ENCODE peak calls at places on chromosomes 3 and 15, in four cellular contexts. S is HepG2, G is K562, T is GM12878. P is an unnamed sample.

GRCh38 chr3:52005571-52005986 is 9.9 kb upstream of the RPL29 start:
- DNase-seq in T (no peak), S (no peak), G (peak; percentile 44), P (peak; percentile 65)

GRCh38 chr15:72033711-72034110 is 84.2 kb downstream of the MYO9A start:
- DNase-seq in S (no peak), G (no peak), T (no peak), P (no peak)

GRCh38 chr3:190010486-190010885 is 110.2 kb downstream of the P3H2 start:
- DNase-seq in S (no peak), G (no peak), T (no peak), P (no peak)

GRCh38 chr3:114436182-114436581 is 142.4 kb downstream of the TIGIT start:
- DNase-seq in T (no peak), G (no peak), S (no peak), P (no peak)

GRCh38 chr3:187181454-187182170 is 15.7 kb upstream of the RTP1 start:
- DNase-seq in S (no peak), G (no peak), T (no peak), P (no peak)

GRCh38 chr3:48826451-48826850 is 21.2 kb downstream of the PRKAR2A start:
- DNase-seq in T (no peak), S (no peak), G (no peak), P (no peak)

GRCh38 chr15:93250212-93250611 is 161.2 kb upstream of the RGMA start:
- DNase-seq in G (no peak), S (no peak), T (no peak), P (no peak)

GRCh38 chr3:73622135-73622534 is 2.6 kb downstream of the PDZRN3 start:
- DNase-seq in T (no peak), S (peak; percentile 3), G (no peak), P (peak; percentile 27)

GRCh38 chr15:74207652-74208440 is 5.3 kb upstream of the STRA6 start:
- DNase-seq in G (no peak), S (no peak), T (no peak), P (no peak)

GRCh38 chr3:195226900-195227447 is 44.0 kb downstream of the XXYLT1 start:
- DNase-seq in G (no peak), T (no peak), S (peak; percentile 22), P (no peak)

GRCh38 chr15:53811530-53811929 is 52.1 kb upstream of the WDR72 start:
- DNase-seq in S (peak; percentile 42), T (no peak), G (no peak), P (no peak)

GRCh38 chr15:85414495-85414894 is 34.1 kb downstream of the AKAP13 start:
- DNase-seq in S (no peak), T (no peak), G (no peak), P (no peak)

GRCh38 chr15:42371125-42371524 is 11.8 kb downstream of the CAPN3 start:
- DNase-seq in T (no peak), S (peak; percentile 42), G (peak; percentile 54), P (no peak)

GRCh38 chr3:14452676-14453367 is 50.4 kb downstream of the SLC6A6 start:
- DNase-seq in S (no peak), T (no peak), G (no peak), P (no peak)

GRCh38 chr15:45363334-45363733 is 15.0 kb downstream of the GATM start:
- DNase-seq in G (no peak), S (no peak), T (no peak), P (no peak)

GRCh38 chr3:4855676-4856075 is 123.6 kb upstream of the BHLHE40 start:
- DNase-seq in T (no peak), S (no peak), G (no peak), P (no peak)

GRCh38 chr15:37099321-37100108 is 834 bp downstream of the MEIS2 start:
- DNase-seq in T (no peak), G (peak; percentile 14), S (peak; percentile 66), P (no peak)

GRCh38 chr3:33936171-33936920 is 137.9 kb downstream of the PDCD6IP start:
- DNase-seq in T (no peak), S (no peak), G (peak; percentile 85), P (no peak)

GRCh38 chr3:132549890-132550578 is 47.0 kb upstream of the ACKR4 start:
- DNase-seq in T (peak; percentile 9), S (no peak), G (no peak), P (no peak)

GRCh38 chr3:139340784-139341183 is 3.0 kb upstream of the MRPS22 start:
- DNase-seq in G (peak; percentile 71), T (no peak), S (no peak), P (no peak)

GRCh38 chr3:188901126-188901525 is 270.6 kb upstream of the TPRG1 start:
- DNase-seq in G (no peak), S (no peak), T (no peak), P (no peak)

GRCh38 chr3:148319960-148320359 is 377.7 kb upstream of the AGTR1 start:
- DNase-seq in T (no peak), S (no peak), G (no peak), P (no peak)

GRCh38 chr3:68090571-68090970 is 436.2 kb upstream of the SUCLG2 start:
- DNase-seq in S (no peak), G (no peak), T (no peak), P (no peak)

GRCh38 chr3:29649815-29650547 is 369.1 kb downstream of the RBMS3 start:
- DNase-seq in T (peak; percentile 44), S (no peak), G (no peak), P (no peak)

GRCh38 chr3:54079314-54079713 is 43.0 kb upstream of the CACNA2D3 start:
- DNase-seq in T (no peak), S (no peak), G (no peak), P (no peak)

GRCh38 chr3:123105201-123106189 is 38.7 kb downstream of the PDIA5 start:
- DNase-seq in T (peak; percentile 33), G (no peak), S (no peak), P (no peak)

GRCh38 chr15:67700023-67700422 is 125.3 kb upstream of the SKOR1 start:
- DNase-seq in T (no peak), S (no peak), G (no peak), P (no peak)

GRCh38 chr3:177694316-177694715 is 497.0 kb upstream of the TBL1XR1 start:
- DNase-seq in G (no peak), T (no peak), S (no peak), P (no peak)

GRCh38 chr15:60395276-60396011 is 2.3 kb downstream of the ANXA2 start:
- DNase-seq in S (no peak), G (no peak), T (no peak), P (no peak)

GRCh38 chr15:60396964-60397771 is 618 bp downstream of the ANXA2 start:
- DNase-seq in S (no peak), G (peak; percentile 83), T (peak; percentile 53), P (peak; percentile 64)

GRCh38 chr15:60397772-60398445 is at the start of gene ANXA2:
- DNase-seq in G (peak; percentile 95), T (no peak), S (no peak), P (peak; percentile 69)

GRCh38 chr15:60396560-60396963 is 1.2 kb downstream of the ANXA2 start:
- DNase-seq in S (no peak), T (no peak), G (no peak), P (no peak)

GRCh38 chr15:60396100-60396499 is 1.7 kb downstream of the ANXA2 start:
- DNase-seq in T (no peak), G (no peak), S (no peak), P (peak; percentile 44)
- TF ChIP-seq CBFB in T (no peak), G (no peak), S (no peak), P (no peak)

DNA sequence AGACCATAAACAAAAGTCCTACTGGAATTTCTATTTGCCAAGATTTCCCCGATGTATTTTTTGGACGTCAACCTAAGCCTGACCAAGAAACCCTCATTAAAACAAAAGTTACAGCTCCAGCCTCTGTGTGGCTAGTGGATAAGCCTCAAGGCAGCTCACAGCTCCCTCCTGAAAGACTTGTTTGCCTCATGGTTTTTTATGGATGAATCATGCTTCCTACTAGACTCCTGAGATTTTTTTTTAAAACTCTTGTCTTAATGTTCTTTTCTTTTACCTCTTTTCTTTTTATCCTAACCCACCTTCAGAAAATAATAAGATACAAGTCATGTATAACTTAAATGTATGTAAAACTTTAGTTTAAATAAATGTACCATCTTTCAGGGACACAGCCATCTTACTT is 52.4 kb downstream of the SUCNR1 start:
- DNase-seq in S (no peak), T (no peak), G (no peak), P (no peak)
- TF ChIP-seq CBFB in S (no peak), T (no peak), G (no peak), P (no peak)

GRCh38 chr3:24523195-24523594 is 28.5 kb upstream of the THRB start:
- DNase-seq in T (no peak), G (no peak), S (peak; percentile 82), P (no peak)
- TF ChIP-seq CBFB in T (no peak), G (no peak), S (no peak), P (no peak)

DNA sequence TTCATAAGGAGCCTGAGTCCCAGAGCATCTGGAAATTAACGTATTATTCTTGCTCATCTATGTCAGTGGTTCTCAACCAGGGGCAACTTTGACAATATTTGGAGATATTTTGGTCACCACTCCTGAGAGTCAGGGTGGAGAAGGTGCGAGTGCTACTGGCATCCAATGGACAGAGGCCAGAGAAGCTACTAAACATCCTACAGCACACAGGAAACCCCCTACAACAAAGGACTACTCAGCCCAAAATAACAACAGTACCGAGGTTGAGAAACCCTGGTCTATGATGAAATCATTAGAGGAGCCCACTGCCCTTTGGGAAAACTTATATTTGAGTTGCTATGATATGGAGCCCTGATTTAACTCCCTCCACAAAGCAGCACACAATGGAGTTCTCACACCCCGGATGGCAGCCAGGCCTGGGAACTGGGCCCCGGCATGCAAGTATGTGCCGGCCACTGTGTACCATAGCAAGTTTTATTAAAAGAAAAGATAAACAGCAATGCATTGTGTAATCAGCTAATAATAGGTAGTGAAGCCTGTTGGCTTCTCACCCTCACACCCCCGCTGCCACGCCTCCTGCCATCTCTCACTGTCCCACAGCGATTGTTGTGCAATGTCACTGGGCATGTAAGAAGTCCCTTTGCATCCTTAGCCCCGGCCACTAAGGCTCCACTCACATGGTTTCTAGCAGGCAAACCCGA is 109.8 kb downstream of the AQP9 start:
- DNase-seq in S (no peak), G (no peak), T (no peak), P (no peak)
- TF ChIP-seq CBFB in S (no peak), G (no peak), T (no peak), P (no peak)

DNA sequence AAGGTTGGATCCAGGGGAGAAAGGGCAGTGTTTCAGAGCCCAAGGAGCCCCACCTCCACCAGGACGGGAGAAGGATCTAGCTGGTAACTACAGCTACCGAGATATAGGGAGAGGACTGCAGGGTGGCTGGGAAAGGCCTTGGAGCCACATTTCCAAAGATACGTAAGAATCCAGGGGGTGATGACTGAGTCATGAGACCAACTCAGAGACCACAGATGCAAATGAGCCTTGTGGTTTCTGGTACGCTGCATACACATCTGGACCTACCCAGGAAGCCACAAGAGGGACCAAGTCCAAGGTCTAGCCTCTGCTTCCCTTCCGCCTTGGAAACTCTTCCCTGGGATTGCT is 13.5 kb downstream of the IGDCC4 start:
- DNase-seq in T (no peak), G (no peak), S (peak; percentile 27), P (no peak)
- TF ChIP-seq CBFB in T (peak; percentile 72), G (no peak), S (no peak), P (no peak)

GRCh38 chr3:61847784-61848462 is 286.6 kb downstream of the PTPRG start:
- DNase-seq in T (no peak), S (peak; percentile 17), G (no peak), P (no peak)
- TF ChIP-seq CBFB in T (no peak), S (no peak), G (no peak), P (no peak)

DNA sequence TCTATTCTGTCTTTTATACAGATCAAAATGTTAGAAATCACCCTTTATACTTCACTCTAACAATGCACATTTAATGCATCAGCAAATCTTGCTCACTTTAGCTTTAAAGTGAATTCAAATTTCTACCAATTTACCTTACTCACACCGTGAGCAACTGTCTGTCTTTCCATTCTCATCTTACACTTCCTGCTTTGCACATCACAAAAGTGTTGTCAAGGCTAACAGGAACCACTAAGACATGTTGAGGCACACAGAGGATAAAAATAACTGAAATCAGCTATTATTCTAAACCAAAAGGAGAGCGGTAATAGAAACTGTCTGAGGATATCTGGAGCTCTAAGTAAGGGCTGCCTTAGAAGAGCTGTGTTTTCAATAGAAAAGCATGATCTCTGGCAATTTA is 519.9 kb downstream of the ZBBX start:
- DNase-seq in G (no peak), S (no peak), T (no peak), P (no peak)
- TF ChIP-seq CBFB in G (no peak), S (no peak), T (no peak), P (no peak)

P was measured in WTC11.